ENCODE peak calls at places on chromosomes 13 and 19, in five cellular contexts. One of them, this sample, is unnamed.

GRCh38 chr13:109785892-109786450 is 412 bp downstream of the IRS2 start:
- DNase-seq in cardiac muscle cell: no peak
- DNase-seq in left cardiac atrium: no peak
- DNase-seq in astrocyte of the spinal cord: no peak
- DNase-seq in MCF 10A: no peak
- DNase-seq in this sample: no peak

GRCh38 chr19:10510301-10510802 is 6.9 kb downstream of the S1PR5 start:
- DNase-seq in cardiac muscle cell: peak
- DNase-seq in left cardiac atrium: no peak
- DNase-seq in astrocyte of the spinal cord: no peak
- DNase-seq in MCF 10A: peak
- DNase-seq in this sample: no peak

GRCh38 chr19:38727306-38727867 is 16.9 kb downstream of the CAPN12 start:
- DNase-seq in cardiac muscle cell: no peak
- DNase-seq in left cardiac atrium: peak
- DNase-seq in astrocyte of the spinal cord: no peak
- DNase-seq in MCF 10A: no peak
- DNase-seq in this sample: peak

GRCh38 chr19:336067-336614 is 8.5 kb downstream of the MIER2 start:
- DNase-seq in cardiac muscle cell: no peak
- DNase-seq in left cardiac atrium: no peak
- DNase-seq in astrocyte of the spinal cord: no peak
- DNase-seq in MCF 10A: no peak
- DNase-seq in this sample: peak

GRCh38 chr19:56269348-56269747 is 3.2 kb upstream of the EDDM13 start:
- DNase-seq in cardiac muscle cell: no peak
- DNase-seq in left cardiac atrium: no peak
- DNase-seq in astrocyte of the spinal cord: no peak
- DNase-seq in MCF 10A: no peak
- DNase-seq in this sample: no peak

GRCh38 chr19:35417713-35418534 is 30.1 kb upstream of the FFAR2 start:
- DNase-seq in cardiac muscle cell: no peak
- DNase-seq in left cardiac atrium: no peak
- DNase-seq in astrocyte of the spinal cord: no peak
- DNase-seq in MCF 10A: no peak
- DNase-seq in this sample: no peak

GRCh38 chr13:113187263-113187669 is 21.2 kb downstream of the PCID2 start:
- DNase-seq in cardiac muscle cell: no peak
- DNase-seq in left cardiac atrium: peak
- DNase-seq in astrocyte of the spinal cord: peak
- DNase-seq in MCF 10A: peak
- DNase-seq in this sample: peak

GRCh38 chr13:44404261-44405139 is 30.9 kb downstream of the SERP2 start:
- DNase-seq in cardiac muscle cell: no peak
- DNase-seq in left cardiac atrium: no peak
- DNase-seq in astrocyte of the spinal cord: no peak
- DNase-seq in MCF 10A: no peak
- DNase-seq in this sample: no peak

GRCh38 chr13:51781246-51782022 is 22.5 kb downstream of the DHRS12 start:
- DNase-seq in cardiac muscle cell: peak
- DNase-seq in left cardiac atrium: no peak
- DNase-seq in astrocyte of the spinal cord: peak
- DNase-seq in MCF 10A: peak
- DNase-seq in this sample: no peak

GRCh38 chr13:26601669-26602068 is 44.2 kb downstream of the WASF3 start:
- DNase-seq in cardiac muscle cell: no peak
- DNase-seq in left cardiac atrium: no peak
- DNase-seq in astrocyte of the spinal cord: no peak
- DNase-seq in MCF 10A: peak
- DNase-seq in this sample: no peak

GRCh38 chr19:11092181-11092538 is 2.9 kb downstream of the LDLR start:
- DNase-seq in cardiac muscle cell: no peak
- DNase-seq in left cardiac atrium: no peak
- DNase-seq in astrocyte of the spinal cord: peak
- DNase-seq in MCF 10A: no peak
- DNase-seq in this sample: no peak

GRCh38 chr19:17966497-17967257 is at the start of gene KCNN1:
- DNase-seq in cardiac muscle cell: peak
- DNase-seq in left cardiac atrium: no peak
- DNase-seq in astrocyte of the spinal cord: no peak
- DNase-seq in MCF 10A: no peak
- DNase-seq in this sample: no peak

GRCh38 chr19:36489920-36490415 is 607 bp upstream of the ZNF566 start:
- DNase-seq in cardiac muscle cell: peak
- DNase-seq in left cardiac atrium: peak
- DNase-seq in astrocyte of the spinal cord: no peak
- DNase-seq in MCF 10A: no peak
- DNase-seq in this sample: peak

GRCh38 chr19:58538257-58539168 is 5.4 kb upstream of the TRIM28 start:
- DNase-seq in cardiac muscle cell: peak
- DNase-seq in left cardiac atrium: peak
- DNase-seq in astrocyte of the spinal cord: no peak
- DNase-seq in MCF 10A: no peak
- DNase-seq in this sample: no peak

GRCh38 chr13:71831716-71832115 is 35.3 kb downstream of the DACH1 start:
- DNase-seq in cardiac muscle cell: no peak
- DNase-seq in left cardiac atrium: no peak
- DNase-seq in astrocyte of the spinal cord: peak
- DNase-seq in MCF 10A: no peak
- DNase-seq in this sample: no peak

GRCh38 chr13:57631607-57632275 is at the start of gene PCDH17:
- DNase-seq in cardiac muscle cell: peak
- DNase-seq in left cardiac atrium: peak
- DNase-seq in astrocyte of the spinal cord: peak
- DNase-seq in MCF 10A: no peak
- DNase-seq in this sample: peak

GRCh38 chr19:19068659-19069509 is 5.1 kb downstream of the SLC25A42 start:
- DNase-seq in cardiac muscle cell: no peak
- DNase-seq in left cardiac atrium: no peak
- DNase-seq in astrocyte of the spinal cord: no peak
- DNase-seq in MCF 10A: no peak
- DNase-seq in this sample: no peak

GRCh38 chr13:86840250-86841191 is 830.6 kb upstream of the SLITRK5 start:
- DNase-seq in cardiac muscle cell: no peak
- DNase-seq in left cardiac atrium: no peak
- DNase-seq in astrocyte of the spinal cord: no peak
- DNase-seq in MCF 10A: no peak
- DNase-seq in this sample: no peak

GRCh38 chr13:40558656-40559055 is 107.8 kb downstream of the FOXO1 start:
- DNase-seq in cardiac muscle cell: no peak
- DNase-seq in left cardiac atrium: no peak
- DNase-seq in astrocyte of the spinal cord: no peak
- DNase-seq in MCF 10A: no peak
- DNase-seq in this sample: no peak

This sample was measured in Right ventricle myocardium superior.